ENCODE peak calls at places on chromosomes 13 and 19, in four cellular contexts. O is endothelial cell, S is AG04449, I is gastrocnemius medialis. V is an unnamed sample.

GRCh38 chr19:8820234-8820633 is 11.9 kb downstream of the ZNF558 start:
- DNase-seq in O (no peak), S (no peak), I (no peak), V (no peak)

GRCh38 chr13:49733181-49733951 is 42.1 kb upstream of the EBPL start:
- DNase-seq in I (peak; percentile 17), S (no peak), O (no peak), V (no peak)

GRCh38 chr13:24943136-24943535 is 152.8 kb upstream of the PABPC3 start:
- DNase-seq in O (no peak), I (no peak), S (no peak), V (no peak)

GRCh38 chr13:93673885-93674284 is 447.3 kb downstream of the GPC6 start:
- DNase-seq in O (no peak), S (no peak), I (no peak), V (no peak)

GRCh38 chr13:51000058-51000457 is 90.5 kb downstream of the RNASEH2B start:
- DNase-seq in I (no peak), O (no peak), S (no peak), V (no peak)

GRCh38 chr13:48296528-48296927 is 7.0 kb upstream of the RB1 start:
- DNase-seq in S (no peak), I (no peak), O (no peak), V (no peak)

GRCh38 chr19:48900477-48901452 is 653 bp downstream of the NUCB1 start:
- DNase-seq in S (no peak), I (no peak), O (no peak), V (no peak)

GRCh38 chr13:91133941-91134772 is 213.3 kb upstream of the MIR17HG start:
- DNase-seq in O (peak; percentile 41), S (no peak), I (no peak), V (no peak)

GRCh38 chr13:30026093-30026492 is 175.7 kb upstream of the UBL3 start:
- DNase-seq in S (no peak), O (no peak), I (no peak), V (no peak)

GRCh38 chr19:38806371-38806770 is 6.4 kb downstream of the LGALS4 start:
- DNase-seq in I (no peak), S (no peak), O (no peak), V (no peak)

GRCh38 chr19:30006206-30006605 is 64.2 kb downstream of the URI1 start:
- DNase-seq in S (no peak), O (no peak), I (no peak), V (no peak)

GRCh38 chr19:10543420-10544241 is at the start of gene ATG4D:
- DNase-seq in S (no peak), I (peak; percentile 74), O (peak; percentile 79), V (peak; percentile 57)

GRCh38 chr19:5572556-5573286 is 5.0 kb upstream of the TINCR start:
- DNase-seq in O (no peak), I (no peak), S (no peak), V (no peak)

GRCh38 chr19:14434157-14434501 is 1.0 kb downstream of the PKN1 start:
- DNase-seq in I (no peak), O (no peak), S (no peak), V (no peak)
- TF ChIP-seq CTCF in I (no peak), O (no peak), S (no peak), V (no peak)

GRCh38 chr19:12794196-12794921 is 3.1 kb downstream of the JUNB start:
- DNase-seq in O (no peak), S (no peak), I (no peak), V (no peak)
- TF ChIP-seq CTCF in O (no peak), S (no peak), I (no peak), V (no peak)

DNA sequence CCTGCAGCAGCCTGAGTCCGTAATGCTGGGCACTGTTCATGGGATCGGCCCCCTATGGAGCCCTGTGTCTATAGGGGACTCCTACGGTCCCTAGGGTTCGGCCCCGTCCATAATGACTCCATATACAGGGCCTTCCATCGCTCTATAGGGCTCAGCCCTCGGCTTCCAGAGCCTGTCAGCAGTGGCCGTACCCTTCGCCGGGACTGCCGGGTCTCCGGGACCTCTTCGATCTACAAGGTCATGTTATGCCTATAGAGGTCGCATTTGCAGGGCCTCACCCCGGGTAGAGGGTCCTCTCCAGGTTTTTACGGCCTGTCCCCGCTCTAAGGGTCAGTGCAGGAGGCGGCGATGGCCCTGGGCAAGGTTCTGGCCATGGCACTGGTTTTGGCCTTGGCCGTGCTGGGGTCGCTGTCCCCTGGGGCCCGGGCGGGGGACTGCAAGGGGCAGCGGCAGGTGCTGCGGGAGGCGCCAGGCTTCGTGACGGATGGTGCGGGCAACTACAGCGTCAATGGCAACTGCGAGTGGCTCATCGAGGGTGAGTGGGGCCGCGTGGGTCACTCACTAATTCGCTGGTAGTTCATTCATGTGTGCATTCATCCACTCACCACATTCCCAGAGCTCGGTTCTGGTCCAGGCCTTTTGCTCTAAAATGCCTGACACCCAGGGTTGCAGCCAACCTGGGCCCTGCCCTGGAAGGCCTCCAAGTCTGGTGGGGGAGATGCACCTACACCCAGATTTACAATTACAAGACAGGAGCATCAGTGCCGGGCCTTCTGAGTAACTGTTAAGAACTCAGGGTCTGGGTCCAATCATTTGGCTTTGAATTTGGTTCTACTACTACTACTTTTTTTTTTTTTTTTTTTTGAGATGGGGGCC is 699 bp downstream of the MEGF8 start:
- DNase-seq in I (no peak), S (no peak), O (peak; percentile 39), V (no peak)
- TF ChIP-seq CTCF in I (no peak), S (no peak), O (no peak), V (no peak)

GRCh38 chr13:76823969-76824368 is 62.2 kb downstream of the KCTD12 start:
- DNase-seq in S (no peak), I (no peak), O (no peak), V (no peak)

GRCh38 chr13:76820759-76821158 is 65.4 kb downstream of the KCTD12 start:
- DNase-seq in I (peak; percentile 66), S (no peak), O (no peak), V (no peak)

GRCh38 chr13:76826527-76826926 is 59.7 kb downstream of the KCTD12 start:
- DNase-seq in O (no peak), I (no peak), S (no peak), V (no peak)

GRCh38 chr13:76825415-76825814 is 60.8 kb downstream of the KCTD12 start:
- DNase-seq in I (no peak), O (no peak), S (no peak), V (no peak)

GRCh38 chr13:76822691-76823267 is 63.4 kb downstream of the KCTD12 start:
- DNase-seq in O (no peak), S (no peak), I (no peak), V (no peak)
- TF ChIP-seq CTCF in O (no peak), S (peak; percentile 7), I (peak; percentile 16), V (no peak)

GRCh38 chr19:42555801-42556200 is 27.5 kb upstream of the CEACAM1 start:
- DNase-seq in S (no peak), I (no peak), O (no peak), V (no peak)

GRCh38 chr19:42563352-42564210 is 31.1 kb downstream of the CEACAM8 start:
- DNase-seq in I (no peak), S (no peak), O (peak; percentile 46), V (no peak)

GRCh38 chr19:42560731-42561130 is 32.5 kb upstream of the CEACAM1 start:
- DNase-seq in S (no peak), O (no peak), I (no peak), V (no peak)

DNA sequence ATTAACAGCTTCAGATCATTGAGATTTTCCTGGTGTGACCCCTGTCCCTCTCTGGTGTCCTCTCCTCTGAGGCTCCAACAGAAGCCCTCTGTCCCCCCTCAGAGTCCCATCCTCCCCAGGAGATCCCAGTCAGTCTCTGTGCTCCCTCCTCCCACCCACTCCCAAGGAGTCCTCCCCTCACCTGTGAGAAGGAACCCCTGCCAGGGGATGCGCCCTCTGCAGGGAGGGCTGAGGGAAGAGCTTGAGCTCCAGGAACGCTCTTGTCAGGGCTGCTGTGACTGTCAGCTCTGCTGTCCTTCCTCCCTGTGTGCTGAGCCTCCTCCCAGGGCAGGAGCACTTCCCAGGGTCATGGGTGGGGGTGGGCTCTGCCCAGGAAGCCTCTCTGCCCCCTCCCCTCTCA is 33.2 kb downstream of the CEACAM8 start:
- DNase-seq in S (no peak), O (no peak), I (no peak), V (no peak)
- TF ChIP-seq CTCF in S (no peak), O (no peak), I (no peak), V (no peak)

DNA sequence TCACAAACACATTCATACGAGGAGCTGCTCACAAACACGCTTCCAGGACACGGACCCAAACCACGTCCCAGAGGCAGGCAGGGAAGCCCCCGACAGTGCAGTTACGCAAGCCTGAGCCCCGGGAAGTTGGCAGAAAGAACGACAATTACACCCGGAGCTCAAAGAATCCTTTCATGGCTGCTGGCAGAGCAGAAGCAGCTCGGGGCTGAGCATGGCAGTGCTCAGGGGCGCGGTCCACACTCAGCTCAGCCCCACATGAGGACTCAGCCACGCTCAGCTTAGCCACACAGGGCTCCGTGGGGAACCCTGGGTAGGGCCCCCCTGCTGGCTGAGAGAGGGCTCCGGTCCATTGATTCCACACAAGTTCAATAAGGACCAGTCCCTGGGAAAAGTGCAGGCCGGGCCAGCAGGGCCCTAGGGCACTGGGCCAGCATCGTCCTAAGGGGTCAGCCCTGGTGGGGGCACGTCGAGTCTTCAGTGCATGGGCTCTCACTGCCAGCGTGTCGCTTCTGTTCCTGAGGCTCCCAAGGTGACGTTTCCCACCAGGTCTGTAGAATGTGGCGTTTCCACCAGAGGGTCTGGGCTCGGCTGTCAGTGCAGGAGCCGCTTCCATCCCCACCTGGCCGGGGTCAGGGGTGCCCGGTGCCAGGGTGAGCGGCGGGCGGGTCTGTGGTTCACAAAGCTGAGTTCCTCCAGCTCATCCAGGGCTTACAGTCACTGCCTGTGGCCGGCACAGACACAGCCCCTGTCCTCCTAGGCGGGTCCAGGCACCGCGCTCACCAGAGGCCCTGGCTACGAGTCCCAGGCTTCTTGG is 23.1 kb downstream of the GAS6 start:
- DNase-seq in O (no peak), I (no peak), S (no peak), V (no peak)
- TF ChIP-seq CTCF in O (no peak), I (no peak), S (no peak), V (no peak)

DNA sequence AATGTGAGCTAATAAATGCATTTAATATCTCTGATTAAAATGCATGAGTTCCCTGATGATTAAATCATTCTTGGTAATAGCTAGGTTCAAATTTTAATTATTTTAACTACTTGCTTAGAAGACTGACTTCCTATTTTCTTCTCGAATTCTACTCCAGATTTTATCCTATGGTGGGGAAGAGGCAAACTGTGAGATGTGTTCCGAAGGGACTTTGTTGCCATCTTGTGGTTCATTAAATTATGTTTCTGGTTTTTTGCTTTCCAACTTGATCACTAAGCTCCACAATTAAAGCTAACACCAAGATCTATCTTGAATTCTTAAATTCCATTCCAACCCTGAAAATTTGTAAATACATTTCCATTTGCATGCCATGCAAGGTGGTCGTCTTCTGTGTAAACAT is 538.4 kb upstream of the PCDH20 start:
- DNase-seq in S (no peak), O (no peak), I (no peak), V (no peak)
- TF ChIP-seq CTCF in S (no peak), O (peak; percentile 41), I (no peak), V (no peak)

V was measured in omental fat pad.